ENCODE peak calls at places on chromosome 17, in six cellular contexts. One of them, this sample, is unnamed.

GRCh38 chr17:80111702-80112470 is 10.5 kb downstream of the GAA start:
- DNase-seq in stimulated activated CD8-positive, alpha-beta memory T cell treated with anti-CD3 and anti-CD28 coated beads, Interleukin-4, amount 100 ng/mL, for 24 hours: no peak
- DNase-seq in cardiac muscle cell: no peak
- DNase-seq in NCI-H1105 treated with DMSO at 0.1 percent for 48 hours: no peak
- DNase-seq in aorta: no peak
- DNase-seq in HCEC 1CT: no peak
- DNase-seq in this sample: peak; percentile 27

GRCh38 chr17:7056386-7056785 is 12.5 kb upstream of the SLC16A11 start:
- DNase-seq in aorta: no peak
- DNase-seq in stimulated activated CD8-positive, alpha-beta memory T cell treated with anti-CD3 and anti-CD28 coated beads, Interleukin-4, amount 100 ng/mL, for 24 hours: no peak
- DNase-seq in cardiac muscle cell: no peak
- DNase-seq in NCI-H1105 treated with DMSO at 0.1 percent for 48 hours: no peak
- DNase-seq in HCEC 1CT: peak; percentile 49
- DNase-seq in this sample: no peak

GRCh38 chr17:44761932-44762810 is 3.4 kb downstream of the ADAM11 start:
- DNase-seq in stimulated activated CD8-positive, alpha-beta memory T cell treated with anti-CD3 and anti-CD28 coated beads, Interleukin-4, amount 100 ng/mL, for 24 hours: no peak
- DNase-seq in aorta: no peak
- DNase-seq in cardiac muscle cell: no peak
- DNase-seq in NCI-H1105 treated with DMSO at 0.1 percent for 48 hours: no peak
- DNase-seq in HCEC 1CT: no peak
- DNase-seq in this sample: no peak

GRCh38 chr17:574061-574460 is 140.6 kb downstream of the VPS53 start:
- DNase-seq in stimulated activated CD8-positive, alpha-beta memory T cell treated with anti-CD3 and anti-CD28 coated beads, Interleukin-4, amount 100 ng/mL, for 24 hours: no peak
- DNase-seq in cardiac muscle cell: no peak
- DNase-seq in NCI-H1105 treated with DMSO at 0.1 percent for 48 hours: no peak
- DNase-seq in aorta: no peak
- DNase-seq in HCEC 1CT: no peak
- DNase-seq in this sample: peak; percentile 47

GRCh38 chr17:1736348-1737281 is 6.1 kb upstream of the SERPINF2 start:
- DNase-seq in NCI-H1105 treated with DMSO at 0.1 percent for 48 hours: no peak
- DNase-seq in cardiac muscle cell: no peak
- DNase-seq in stimulated activated CD8-positive, alpha-beta memory T cell treated with anti-CD3 and anti-CD28 coated beads, Interleukin-4, amount 100 ng/mL, for 24 hours: no peak
- DNase-seq in aorta: peak; percentile 84
- DNase-seq in HCEC 1CT: peak; percentile 46
- DNase-seq in this sample: no peak

GRCh38 chr17:78497115-78497540 is 80.1 kb downstream of the DNAH17 start:
- DNase-seq in aorta: peak; percentile 79
- DNase-seq in NCI-H1105 treated with DMSO at 0.1 percent for 48 hours: peak; percentile 45
- DNase-seq in HCEC 1CT: peak; percentile 54
- DNase-seq in cardiac muscle cell: peak; percentile 81
- DNase-seq in stimulated activated CD8-positive, alpha-beta memory T cell treated with anti-CD3 and anti-CD28 coated beads, Interleukin-4, amount 100 ng/mL, for 24 hours: peak; percentile 21
- DNase-seq in this sample: no peak

GRCh38 chr17:77493901-77494663 is 353.3 kb downstream of the SEC14L1 start:
- DNase-seq in NCI-H1105 treated with DMSO at 0.1 percent for 48 hours: no peak
- DNase-seq in cardiac muscle cell: no peak
- DNase-seq in aorta: no peak
- DNase-seq in HCEC 1CT: no peak
- DNase-seq in stimulated activated CD8-positive, alpha-beta memory T cell treated with anti-CD3 and anti-CD28 coated beads, Interleukin-4, amount 100 ng/mL, for 24 hours: no peak
- DNase-seq in this sample: no peak

GRCh38 chr17:59342681-59343127 is 11.2 kb downstream of the YPEL2 start:
- DNase-seq in NCI-H1105 treated with DMSO at 0.1 percent for 48 hours: no peak
- DNase-seq in HCEC 1CT: no peak
- DNase-seq in aorta: no peak
- DNase-seq in cardiac muscle cell: no peak
- DNase-seq in stimulated activated CD8-positive, alpha-beta memory T cell treated with anti-CD3 and anti-CD28 coated beads, Interleukin-4, amount 100 ng/mL, for 24 hours: no peak
- DNase-seq in this sample: no peak

This sample was measured in mesothelial cell of epicardium.